ENCODE peak calls at places on chromosomes 7 and 10, in five cellular contexts. W is GM12878, S is SK-N-SH, G is HCT116, N is K562. L is an unnamed sample. For H3K27me3, the result is how much of the 10 kb centered on the place peaks cover.

GRCh38 chr7:67738958-67739357 is 742.3 kb downstream of the TYW1 start:
- DNase-seq in S (no peak), G (no peak), W (no peak), N (no peak), L (no peak)

GRCh38 chr7:70131807-70132565 is 533.7 kb downstream of the AUTS2 start:
- DNase-seq in N (no peak), G (no peak), W (no peak), S (no peak), L (no peak)

GRCh38 chr7:43325595-43325994 is 213.1 kb downstream of the HECW1 start:
- DNase-seq in W (no peak), G (no peak), S (no peak), N (no peak), L (no peak)

GRCh38 chr7:83469076-83469475 is 179.9 kb downstream of the SEMA3E start:
- DNase-seq in W (no peak), S (no peak), G (no peak), N (no peak), L (no peak)

GRCh38 chr10:16652154-16652553 is 130.5 kb upstream of the C1QL3 start:
- DNase-seq in G (no peak), W (no peak), N (no peak), S (no peak), L (no peak)

GRCh38 chr10:124678566-124679240 is 65.5 kb downstream of the FAM53B start:
- DNase-seq in S (no peak), N (no peak), G (no peak), W (no peak), L (no peak)

GRCh38 chr7:27223941-27224590 is 18.5 kb upstream of the EVX1 start:
- DNase-seq in W (no peak), N (no peak), G (no peak), S (no peak), L (no peak)

GRCh38 chr10:49647554-49647953 is 31.9 kb upstream of the C10orf53 start:
- DNase-seq in N (no peak), G (no peak), S (no peak), W (no peak), L (no peak)

GRCh38 chr10:82969405-82969804 is 1094.4 kb downstream of the NRG3 start:
- DNase-seq in W (no peak), G (no peak), S (peak), N (no peak), L (no peak)

GRCh38 chr7:108285018-108285368 is 154.8 kb upstream of the LAMB4 start:
- DNase-seq in S (no peak), G (no peak), N (no peak), W (no peak), L (no peak)

GRCh38 chr7:132590162-132590561 is 13.9 kb upstream of the PLXNA4 start:
- DNase-seq in G (no peak), W (no peak), S (no peak), N (no peak), L (no peak)

GRCh38 chr10:67618116-67618515 is 77.9 kb downstream of the CTNNA3 start:
- DNase-seq in W (no peak), S (no peak), N (no peak), G (no peak), L (no peak)

GRCh38 chr10:77712207-77712606 is 74.6 kb upstream of the KCNMA1 start:
- DNase-seq in W (no peak), N (no peak), G (no peak), S (no peak), L (no peak)

GRCh38 chr10:34045571-34046190 is 711.2 kb upstream of the NRP1 start:
- DNase-seq in G (no peak), S (no peak), N (no peak), W (no peak), L (no peak)

GRCh38 chr7:30595461-30596042 is 874 bp downstream of the GARS1 start:
- DNase-seq in W (peak), G (no peak), N (no peak), S (peak), L (no peak)

GRCh38 chr10:23158370-23158769 is 33.7 kb upstream of the PTF1A start:
- DNase-seq in W (no peak), G (peak), S (peak), N (peak), L (peak)

GRCh38 chr10:5665380-5666323 is 743 bp downstream of the ASB13 start:
- DNase-seq in G (no peak), N (no peak), S (peak), W (no peak), L (no peak)

GRCh38 chr10:128125416-128125943 is 743 bp downstream of the MKI67 start:
- DNase-seq in S (peak), N (no peak), G (no peak), W (no peak), L (no peak)

GRCh38 chr10:30002438-30003266 is 56.7 kb downstream of the JCAD start:
- DNase-seq in W (no peak), N (peak), S (peak), G (peak), L (peak)

GRCh38 chr10:71161429-71161828 is 50.9 kb upstream of the UNC5B start:
- DNase-seq in G (no peak), N (no peak), W (no peak), S (no peak), L (no peak)

GRCh38 chr7:64672414-64672813 is 6.5 kb downstream of the ZNF107 start:
- DNase-seq in S (no peak), G (no peak), N (no peak), W (no peak), L (no peak)

GRCh38 chr7:14806886-14807285 is 95.7 kb downstream of the DGKB start:
- DNase-seq in W (no peak), N (no peak), S (no peak), G (no peak), L (no peak)

DNA sequence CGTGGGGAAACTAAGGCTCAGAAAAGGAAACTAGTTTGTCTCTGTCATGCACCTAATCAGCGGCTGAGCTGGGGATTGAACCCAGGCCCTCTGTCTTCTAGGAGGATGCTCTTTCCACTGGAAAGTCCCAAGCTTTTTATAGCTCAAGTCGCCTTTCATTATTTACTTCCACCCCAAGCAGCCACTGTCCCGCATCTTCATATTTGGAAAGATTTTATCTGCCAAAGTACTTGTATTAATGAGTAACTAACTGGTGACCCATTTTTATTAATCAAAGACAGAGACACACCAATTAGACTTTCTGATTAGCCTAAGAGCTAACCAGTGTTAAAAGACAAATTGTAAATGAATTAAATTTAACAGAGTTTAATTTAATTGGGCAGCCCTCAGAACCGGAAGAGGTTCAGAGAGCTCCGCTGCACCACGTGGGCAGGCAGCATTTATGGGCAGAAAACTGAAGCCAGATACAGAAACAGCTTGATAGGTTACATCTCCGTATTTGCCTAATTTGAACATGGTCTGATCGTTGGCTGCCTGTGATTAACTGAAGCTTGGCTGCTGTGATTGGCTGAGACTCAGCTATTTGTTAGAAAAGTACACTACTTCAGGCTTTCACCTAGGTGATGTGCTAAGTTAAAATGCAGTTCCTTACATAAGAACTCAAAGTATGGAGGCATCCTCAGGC is 78.5 kb upstream of the PDCD4 start:
- DNase-seq in N (no peak), W (no peak), G (no peak), S (no peak), L (no peak)
- TF ChIP-seq SIN3A in N (no peak), W (no peak), G (no peak), S (no peak), L (no peak)

DNA sequence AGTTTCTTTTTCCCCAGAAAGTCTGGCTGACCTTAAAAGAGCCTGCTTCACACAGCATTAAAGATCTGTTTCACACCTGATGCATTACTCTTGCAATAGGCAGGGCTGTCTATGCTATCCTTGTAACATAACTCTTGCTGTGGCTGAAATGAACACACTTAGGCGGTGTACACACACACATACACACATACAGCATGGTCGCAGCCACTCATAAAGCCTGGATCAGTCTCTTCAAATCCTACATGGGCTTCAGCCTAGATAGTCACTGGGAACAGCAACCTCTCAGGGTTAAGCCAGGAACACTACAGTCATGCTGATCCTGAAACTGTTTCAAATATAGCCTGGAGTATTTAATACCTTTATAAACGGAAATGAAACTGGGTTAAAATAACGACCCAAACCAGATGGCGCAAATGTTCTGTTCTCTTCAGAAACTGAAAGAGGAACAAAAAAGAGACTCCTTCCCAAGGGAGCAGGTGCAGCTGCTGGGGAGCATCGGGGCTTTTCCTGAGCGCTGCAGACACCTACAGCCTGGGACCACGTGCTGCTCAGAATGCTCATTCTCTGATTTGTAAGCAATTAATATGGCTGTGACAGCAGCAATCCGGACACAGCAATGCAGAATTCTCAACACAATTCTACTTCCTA is 61.0 kb upstream of the SFMBT2 start:
- DNase-seq in W (peak), G (no peak), N (no peak), S (no peak), L (no peak)
- TF ChIP-seq REST in W (no peak), G (no peak), N (no peak), S (no peak), L (no peak)

GRCh38 chr7:1351881-1352625 is 107.2 kb downstream of the MICALL2 start:
- DNase-seq in N (no peak), W (no peak), S (no peak), G (no peak), L (no peak)
- H3K27me3 ChIP-seq in N (half or more), W (under half), S (half or more), G (under half), L (under half)

GRCh38 chr7:21318190-21318915 is 109.5 kb upstream of the SP4 start:
- DNase-seq in N (no peak), W (no peak), G (no peak), S (no peak), L (no peak)
- TF ChIP-seq SIN3A in N (no peak), W (no peak), G (no peak), S (no peak), L (no peak)

GRCh38 chr7:150515752-150516151 is 1.1 kb downstream of the GIMAP7 start:
- DNase-seq in N (no peak), G (no peak), W (no peak), S (no peak), L (no peak)
- TF ChIP-seq REST in N (no peak), G (no peak), W (no peak), S (no peak), L (no peak)

DNA sequence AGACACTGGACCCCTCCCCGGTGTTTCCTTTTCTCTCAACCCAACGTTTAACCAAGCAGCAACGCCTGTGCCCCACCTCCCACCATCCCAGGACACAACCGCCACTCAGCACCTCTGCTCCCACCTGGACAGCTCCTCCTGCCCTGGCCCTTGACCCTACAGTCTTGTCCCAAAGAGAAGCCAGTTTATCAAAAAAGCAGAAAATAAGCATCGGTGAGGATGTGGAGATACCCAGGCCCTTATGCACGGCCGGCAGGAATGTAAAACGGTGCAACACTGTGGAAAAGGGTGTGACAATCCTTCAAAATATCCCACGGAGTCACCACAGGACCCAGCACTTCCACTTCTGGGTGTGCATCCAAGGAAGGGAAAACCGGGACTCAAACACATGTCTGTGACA is 176.2 kb upstream of the RNF32 start:
- DNase-seq in W (no peak), G (no peak), S (no peak), N (no peak), L (no peak)
- H3K27me3 ChIP-seq in W (under half), G (under half), S (half or more), N (half or more), L (under half)

DNA sequence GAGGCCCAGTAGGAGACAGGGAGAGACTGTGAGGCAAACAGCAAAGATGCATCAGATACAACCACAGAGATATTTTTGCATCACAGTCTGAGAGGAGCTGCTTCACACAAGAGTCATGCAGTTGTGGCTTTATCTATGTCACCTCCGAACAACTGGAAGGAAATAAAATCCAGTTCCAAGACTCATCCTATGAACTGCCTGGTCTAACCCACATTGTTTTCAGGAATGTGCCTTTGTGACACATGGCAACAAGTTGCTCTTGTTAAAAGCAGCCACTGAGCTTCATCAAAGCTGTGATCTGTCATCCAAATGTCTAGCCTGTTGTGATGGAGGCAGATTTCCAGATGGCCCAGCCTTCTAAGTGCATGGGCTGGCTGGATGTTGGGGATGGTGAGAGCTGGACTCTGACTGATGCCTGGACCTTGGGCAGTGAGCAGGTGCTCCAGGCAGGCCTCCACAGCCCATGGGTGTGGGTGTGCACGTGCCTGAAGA is 255.0 kb downstream of the BMPER start:
- DNase-seq in G (no peak), W (no peak), S (no peak), N (no peak), L (no peak)
- TF ChIP-seq SIN3A in G (no peak), W (no peak), S (no peak), N (no peak), L (no peak)

GRCh38 chr7:12570529-12571461 is at the start of gene SCIN:
- DNase-seq in N (no peak), W (no peak), G (no peak), S (peak), L (no peak)
- TF ChIP-seq REST in N (no peak), W (no peak), G (no peak), S (no peak), L (no peak)

L was measured in Panc1.